ENCODE peak calls at places on chromosome 15, in seven cellular contexts. E is brain microvascular endothelial cell, F is head of caudate nucleus, W is amniotic stem cell, G is A549, B is kidney epithelial cell, Z is T-helper 1 cell. S is an unnamed sample.

GRCh38 chr15:68334661-68335124 is 57.1 kb downstream of the FEM1B start:
- DNase-seq in E (peak), F (no peak), W (no peak), G (no peak), B (no peak), Z (no peak), S (no peak)

GRCh38 chr15:92880796-92881569 is 19.1 kb upstream of the CHD2 start:
- DNase-seq in E (no peak), F (no peak), W (no peak), G (no peak), B (no peak), Z (no peak), S (no peak)

GRCh38 chr15:31483053-31483923 is 156.7 kb downstream of the KLF13 start:
- DNase-seq in E (no peak), F (no peak), W (no peak), G (no peak), B (no peak), Z (peak), S (no peak)

GRCh38 chr15:89998141-89998661 is 2.9 kb upstream of the ZNF710 start:
- DNase-seq in E (peak), F (no peak), W (no peak), G (peak), B (no peak), Z (no peak), S (no peak)

GRCh38 chr15:96329403-96329981 is 1.0 kb upstream of the NR2F2 start:
- DNase-seq in E (peak), F (no peak), W (no peak), G (peak), B (no peak), Z (no peak), S (no peak)

GRCh38 chr15:64224508-64224907 is 61.7 kb upstream of the PPIB start:
- DNase-seq in E (peak), F (no peak), W (no peak), G (no peak), B (no peak), Z (no peak), S (peak)

GRCh38 chr15:56052389-56053045 is 59.1 kb upstream of the NEDD4 start:
- DNase-seq in E (no peak), F (no peak), W (peak), G (peak), B (no peak), Z (no peak), S (no peak)

GRCh38 chr15:73994912-73995622 is 551 bp downstream of the PML start:
- DNase-seq in E (no peak), F (no peak), W (no peak), G (no peak), B (no peak), Z (no peak), S (no peak)

GRCh38 chr15:72118400-72118978 is at the start of gene SENP8:
- DNase-seq in E (peak), F (no peak), W (peak), G (no peak), B (no peak), Z (no peak), S (no peak)

GRCh38 chr15:59165726-59166125 is 40.9 kb upstream of the LDHAL6B start:
- DNase-seq in E (no peak), F (no peak), W (no peak), G (no peak), B (no peak), Z (no peak), S (no peak)

GRCh38 chr15:25733036-25733855 is 129.9 kb downstream of the ATP10A start:
- DNase-seq in E (no peak), F (no peak), W (no peak), G (no peak), B (no peak), Z (no peak), S (no peak)

GRCh38 chr15:77013786-77014136 is 18.8 kb downstream of the PSTPIP1 start:
- DNase-seq in E (no peak), F (no peak), W (no peak), G (no peak), B (no peak), Z (peak), S (no peak)

GRCh38 chr15:31498756-31499155 is 172.1 kb downstream of the KLF13 start:
- DNase-seq in E (no peak), F (no peak), W (no peak), G (no peak), B (no peak), Z (no peak), S (no peak)